ENCODE peak calls at places on chromosomes 13 and 19, in six cellular contexts. Q is OCI-LY7, C is A549, W is lower leg skin, R is endodermal cell, U is tibial artery. L is an unnamed sample.

GRCh38 chr13:58018865-58019264 is 387.3 kb downstream of the PCDH17 start:
- DNase-seq in Q (no peak), C (no peak), W (no peak), R (no peak), U (no peak), L (no peak)

GRCh38 chr13:111239754-111240670 is 80.4 kb upstream of the TEX29 start:
- DNase-seq in Q (no peak), C (no peak), W (no peak), R (no peak), U (no peak), L (no peak)

GRCh38 chr19:4043966-4044365 is 22.7 kb downstream of the ZBTB7A start:
- DNase-seq in Q (no peak), C (no peak), W (no peak), R (no peak), U (no peak), L (no peak)

GRCh38 chr19:19260417-19260816 is 12.7 kb downstream of the TM6SF2 start:
- DNase-seq in Q (no peak), C (no peak), W (no peak), R (no peak), U (no peak), L (no peak)

GRCh38 chr13:30340367-30341184 is 33.2 kb upstream of the KATNAL1 start:
- DNase-seq in Q (no peak), C (no peak), W (peak), R (no peak), U (peak), L (peak)

GRCh38 chr19:31350693-31351211 is 1.5 kb upstream of the TSHZ3 start:
- DNase-seq in Q (no peak), C (peak), W (no peak), R (peak), U (no peak), L (peak)

GRCh38 chr19:32104465-32105235 is 240.8 kb upstream of the ZNF507 start:
- DNase-seq in Q (no peak), C (peak), W (no peak), R (no peak), U (no peak), L (no peak)

GRCh38 chr13:38687246-38688229 is 661 bp downstream of the FREM2 start:
- DNase-seq in Q (no peak), C (peak), W (no peak), R (no peak), U (no peak), L (peak)

GRCh38 chr19:6593651-6594416 is 2.9 kb upstream of the CD70 start:
- DNase-seq in Q (peak), C (no peak), W (no peak), R (no peak), U (no peak), L (no peak)

GRCh38 chr19:41172297-41173164 is 20.5 kb upstream of the CYP2S1 start:
- DNase-seq in Q (no peak), C (no peak), W (no peak), R (peak), U (no peak), L (no peak)

DNA sequence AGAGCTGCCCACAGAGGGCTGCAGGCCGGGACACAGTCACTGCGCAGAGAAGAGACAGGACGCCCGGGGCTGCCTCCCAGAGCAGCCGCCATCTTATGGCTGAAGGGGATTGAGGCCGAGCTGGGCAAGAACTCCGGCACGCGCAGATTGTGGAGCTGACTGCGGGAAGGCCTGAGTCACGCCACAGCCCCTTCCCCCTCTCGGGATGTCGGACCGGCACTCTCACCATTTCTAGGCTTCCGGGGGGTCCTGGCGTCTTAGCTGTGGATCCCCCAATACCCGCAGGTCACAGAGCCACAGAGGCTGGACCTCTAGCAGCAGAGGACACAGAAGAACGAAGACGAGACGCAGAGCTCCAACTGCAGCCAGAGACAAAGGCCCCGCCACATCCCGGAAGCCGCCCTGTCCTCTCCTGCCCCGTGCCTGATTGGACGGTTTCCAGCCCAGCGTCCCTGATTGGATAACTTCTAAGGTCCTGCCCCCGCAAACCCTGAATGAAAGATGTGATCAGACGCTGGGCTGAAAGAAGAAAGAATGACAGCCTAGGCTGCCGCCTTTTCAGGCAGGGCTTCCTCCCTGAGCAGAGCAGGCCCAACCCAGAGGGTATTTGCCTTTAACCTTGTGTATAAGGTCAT is at the start of gene ZNF43:
- DNase-seq in Q (peak), C (peak), W (peak), R (peak), U (peak), L (peak)
- H3K4me3 ChIP-seq in Q (peak), C (peak), W (peak), R (peak), U (peak), L (peak)

GRCh38 chr13:109904218-109904617 is 117.8 kb upstream of the IRS2 start:
- DNase-seq in Q (peak), C (peak), W (no peak), R (peak), U (no peak), L (peak)
- TF ChIP-seq CTCF in Q (peak), C (no peak), W (no peak), R (peak), U (no peak), L (no peak)

GRCh38 chr19:55062735-55063491 is at the start of gene RDH13:
- DNase-seq in Q (peak), C (peak), W (peak), R (peak), U (peak), L (peak)

GRCh38 chr19:55067869-55068268 is 4.9 kb upstream of the RDH13 start:
- DNase-seq in Q (no peak), C (no peak), W (no peak), R (no peak), U (no peak), L (no peak)

GRCh38 chr19:55058781-55059610 is 4.0 kb downstream of the RDH13 start:
- DNase-seq in Q (peak), C (peak), W (no peak), R (peak), U (no peak), L (no peak)

GRCh38 chr19:55066107-55066709 is 3.3 kb upstream of the RDH13 start:
- DNase-seq in Q (no peak), C (no peak), W (no peak), R (peak), U (no peak), L (peak)

DNA sequence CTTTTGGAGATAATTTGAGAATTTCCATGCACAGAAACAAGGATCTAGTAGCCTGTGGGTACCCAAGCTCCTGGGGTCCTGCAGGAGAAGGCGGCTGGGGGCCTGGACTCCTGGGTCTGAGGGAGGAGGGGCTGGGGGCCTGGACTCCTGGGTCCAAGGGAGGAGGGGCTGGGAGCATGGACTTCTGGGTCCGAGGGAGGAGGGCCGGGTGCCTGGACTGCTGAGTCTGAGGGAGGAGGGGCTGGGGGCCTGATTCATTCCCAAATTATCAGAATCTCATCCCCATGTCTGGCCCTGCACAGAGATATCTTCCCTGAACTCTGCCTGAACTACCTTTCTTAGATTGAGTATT is 520 bp upstream of the RDH13 start:
- DNase-seq in Q (no peak), C (no peak), W (no peak), R (no peak), U (no peak), L (no peak)
- H3K4me3 ChIP-seq in Q (no peak), C (no peak), W (no peak), R (no peak), U (peak), L (no peak)

GRCh38 chr19:53010494-53010893 is 3.2 kb upstream of the ERVV-1 start:
- DNase-seq in Q (no peak), C (no peak), W (no peak), R (peak), U (no peak), L (no peak)
- TF ChIP-seq CTCF in Q (no peak), C (no peak), W (no peak), R (peak), U (no peak), L (no peak)

GRCh38 chr13:77026255-77026782 is 640 bp downstream of the FBXL3 start:
- DNase-seq in Q (peak), C (peak), W (peak), R (peak), U (peak), L (peak)

GRCh38 chr13:77016888-77017623 is 9.9 kb downstream of the FBXL3 start:
- DNase-seq in Q (no peak), C (no peak), W (no peak), R (no peak), U (no peak), L (no peak)

GRCh38 chr13:77019756-77020155 is 7.2 kb downstream of the FBXL3 start:
- DNase-seq in Q (no peak), C (no peak), W (no peak), R (no peak), U (no peak), L (no peak)

GRCh38 chr13:77026783-77027621 is at the start of gene FBXL3:
- DNase-seq in Q (peak), C (peak), W (peak), R (peak), U (peak), L (peak)

GRCh38 chr13:77022341-77022740 is 4.6 kb downstream of the FBXL3 start:
- DNase-seq in Q (no peak), C (no peak), W (no peak), R (no peak), U (no peak), L (peak)
- H3K4me3 ChIP-seq in Q (no peak), C (no peak), W (no peak), R (no peak), U (peak), L (no peak)

L was measured in epithelial cell of esophagus.